ENCODE peak calls at places on chromosome 15, in seven cellular contexts. N is M059J, V is lower lobe of right lung, X is NCI-H1105, K is nephron progenitor cell, O is T47D, W is activated T-cell treated with anti-CD3 and anti-CD28 coated beads for 48 hours. D is an unnamed sample.

GRCh38 chr15:42772126-42772525 is 35.2 kb upstream of the CDAN1 start:
- DNase-seq in V (no peak), O (no peak), N (no peak), W (no peak), K (no peak), X (no peak), D (no peak)

GRCh38 chr15:91966181-91966552 is 112.7 kb downstream of the SLCO3A1 start:
- DNase-seq in K (no peak), O (no peak), V (no peak), W (no peak), X (no peak), N (no peak), D (no peak)

GRCh38 chr15:70494861-70495571 is 268.3 kb downstream of the UACA start:
- DNase-seq in W (peak), O (no peak), N (peak), V (no peak), K (no peak), X (no peak), D (peak)

GRCh38 chr15:82414536-82415191 is 15.0 kb upstream of the GOLGA6L9 start:
- DNase-seq in O (no peak), X (no peak), V (no peak), W (no peak), K (no peak), N (no peak), D (no peak)

GRCh38 chr15:27675571-27675970 is 423.5 kb downstream of the OCA2 start:
- DNase-seq in K (no peak), X (no peak), W (no peak), V (no peak), O (no peak), N (no peak), D (no peak)

GRCh38 chr15:76057332-76058000 is 2.3 kb upstream of the TMEM266 start:
- DNase-seq in X (no peak), W (no peak), K (peak), V (no peak), O (no peak), N (peak), D (peak)

GRCh38 chr15:39444729-39445470 is 136.0 kb upstream of the THBS1 start:
- DNase-seq in X (no peak), N (peak), W (no peak), V (no peak), K (no peak), O (no peak), D (no peak)

GRCh38 chr15:41416162-41416741 is 643 bp upstream of the RTF1 start:
- DNase-seq in W (no peak), K (no peak), N (no peak), X (no peak), V (no peak), O (no peak), D (no peak)

GRCh38 chr15:31326729-31327673 is at the start of gene KLF13:
- DNase-seq in K (peak), V (peak), X (peak), O (peak), N (peak), W (peak), D (peak)

GRCh38 chr15:64561997-64562396 is 101.6 kb downstream of the ZNF609 start:
- DNase-seq in X (no peak), N (no peak), K (no peak), V (no peak), O (no peak), W (no peak), D (no peak)